ENCODE peak calls at places on chromosomes 5 and 9, in six cellular contexts. J is HepG2, O is HCT116, Z is GM12878, V is K562, S is H1. P is an unnamed sample. For H3K4me1 and H3K27me3, the result is how much of the 10 kb centered on the place peaks cover.

GRCh38 chr5:62718368-62718767 is 139.7 kb downstream of the LRRC70 start:
- DNase-seq in Z (no peak), J (no peak), S (no peak), V (peak), O (no peak), P (peak)

GRCh38 chr5:159451197-159452052 is 121.1 kb upstream of the IL12B start:
- DNase-seq in Z (no peak), S (no peak), J (no peak), O (peak), V (no peak), P (no peak)

GRCh38 chr5:160197341-160198147 is 31.8 kb upstream of the FABP6 start:
- DNase-seq in S (peak), O (no peak), Z (no peak), J (no peak), V (peak), P (no peak)

GRCh38 chr9:108903437-108904103 is 30.4 kb downstream of the ELP1 start:
- DNase-seq in O (no peak), S (no peak), Z (no peak), V (no peak), J (no peak), P (no peak)

GRCh38 chr5:156356238-156356637 is 29.3 kb downstream of the SGCD start:
- DNase-seq in S (no peak), O (no peak), V (no peak), J (no peak), Z (no peak), P (no peak)

GRCh38 chr9:93303258-93303771 is 119.4 kb downstream of the WNK2 start:
- DNase-seq in Z (no peak), O (no peak), V (no peak), J (no peak), S (peak), P (no peak)

GRCh38 chr5:132807163-132807838 is 5.8 kb upstream of the SOWAHA start:
- DNase-seq in V (peak), O (peak), S (no peak), J (peak), Z (peak), P (no peak)

GRCh38 chr5:173750538-173751265 is 134.3 kb upstream of the BOD1 start:
- DNase-seq in O (no peak), S (no peak), Z (no peak), V (no peak), J (no peak), P (no peak)

GRCh38 chr5:181052526-181052927 is 12.5 kb downstream of the BTNL9 start:
- DNase-seq in J (no peak), Z (no peak), S (peak), O (no peak), V (no peak), P (no peak)

GRCh38 chr5:143064207-143064606 is 294.0 kb downstream of the ARHGAP26 start:
- DNase-seq in Z (no peak), J (no peak), O (no peak), S (no peak), V (no peak), P (no peak)

GRCh38 chr9:133377721-133378216 is 1.6 kb downstream of the STKLD1 start:
- DNase-seq in V (no peak), O (no peak), S (no peak), Z (no peak), J (peak), P (no peak)

GRCh38 chr9:84057662-84058061 is 77.1 kb downstream of the RMI1 start:
- DNase-seq in J (no peak), V (no peak), Z (no peak), O (no peak), S (no peak), P (no peak)

GRCh38 chr9:132547976-132548730 is 34.3 kb upstream of the BARHL1 start:
- DNase-seq in Z (no peak), J (no peak), S (no peak), O (no peak), V (no peak), P (no peak)

GRCh38 chr5:77972545-77973252 is 196.6 kb upstream of the TBCA start:
- DNase-seq in J (no peak), Z (no peak), O (no peak), S (no peak), V (peak), P (no peak)

GRCh38 chr9:14347408-14348224 is 33.7 kb upstream of the NFIB start:
- DNase-seq in Z (no peak), V (no peak), J (no peak), O (no peak), S (peak), P (no peak)

GRCh38 chr5:68368686-68369359 is 153.3 kb downstream of the PIK3R1 start:
- DNase-seq in J (no peak), V (no peak), Z (no peak), O (no peak), S (no peak), P (no peak)

GRCh38 chr9:138050472-138051330 is 173.1 kb downstream of the CACNA1B start:
- DNase-seq in S (peak), Z (no peak), O (no peak), V (no peak), J (no peak), P (no peak)

GRCh38 chr9:89601306-89601705 is 3.5 kb upstream of the GADD45G start:
- DNase-seq in V (no peak), Z (no peak), S (peak), O (no peak), J (no peak), P (no peak)

GRCh38 chr9:133526721-133527321 is 2.1 kb upstream of the MYMK start:
- DNase-seq in J (no peak), V (no peak), O (no peak), Z (no peak), S (no peak), P (peak)

GRCh38 chr5:44536650-44537260 is 147.5 kb upstream of the FGF10 start:
- DNase-seq in Z (no peak), S (peak), J (peak), O (peak), V (peak), P (peak)

GRCh38 chr9:99624499-99625233 is 197.0 kb upstream of the NR4A3 start:
- DNase-seq in O (no peak), J (no peak), Z (no peak), V (no peak), S (no peak), P (no peak)

GRCh38 chr5:134242146-134242545 is 16.3 kb upstream of the PPP2CA start:
- DNase-seq in O (no peak), Z (no peak), S (no peak), J (peak), V (no peak), P (no peak)

GRCh38 chr5:169812786-169813185 is 167.5 kb downstream of the INSYN2B start:
- DNase-seq in V (no peak), Z (no peak), O (no peak), J (no peak), S (no peak), P (no peak)

GRCh38 chr9:138066049-138066448 is 188.5 kb downstream of the CACNA1B start:
- DNase-seq in O (no peak), V (no peak), J (no peak), S (no peak), Z (no peak), P (no peak)

GRCh38 chr9:135032868-135033460 is 54.5 kb upstream of the OLFM1 start:
- DNase-seq in J (no peak), S (no peak), Z (no peak), O (no peak), V (no peak), P (no peak)

GRCh38 chr9:7799934-7800285 is 332 bp upstream of the DMAC1 start:
- DNase-seq in S (no peak), Z (no peak), J (no peak), V (no peak), O (no peak), P (no peak)

GRCh38 chr9:37976714-37977477 is 73.0 kb upstream of the SLC25A51 start:
- DNase-seq in Z (no peak), V (no peak), S (no peak), J (no peak), O (no peak), P (no peak)

GRCh38 chr9:134851015-134851414 is 29.6 kb upstream of the FCN2 start:
- DNase-seq in O (no peak), V (no peak), Z (no peak), S (no peak), J (no peak), P (no peak)

GRCh38 chr5:169641253-169641652 is 4.2 kb downstream of the DOCK2 start:
- DNase-seq in S (no peak), O (no peak), V (no peak), Z (no peak), J (no peak), P (no peak)

GRCh38 chr5:31688515-31689092 is 49.7 kb downstream of the PDZD2 start:
- DNase-seq in S (no peak), Z (no peak), J (no peak), V (no peak), O (no peak), P (no peak)

GRCh38 chr9:13787234-13787833 is 507.8 kb upstream of the MPDZ start:
- DNase-seq in S (no peak), O (no peak), Z (no peak), V (no peak), J (no peak), P (no peak)

GRCh38 chr5:24065786-24066185 is 558.4 kb downstream of the PRDM9 start:
- DNase-seq in Z (no peak), J (no peak), S (no peak), O (no peak), V (no peak), P (no peak)

GRCh38 chr5:41796061-41796460 is 74.2 kb downstream of the OXCT1 start:
- DNase-seq in J (no peak), O (no peak), S (no peak), V (no peak), Z (no peak), P (no peak)

GRCh38 chr5:41797672-41798071 is 72.6 kb downstream of the OXCT1 start:
- DNase-seq in Z (no peak), J (no peak), S (no peak), O (no peak), V (no peak), P (no peak)

GRCh38 chr5:41795125-41795524 is 75.1 kb downstream of the OXCT1 start:
- DNase-seq in Z (no peak), O (no peak), S (no peak), V (no peak), J (no peak), P (no peak)

GRCh38 chr5:41793156-41793770 is 77.0 kb downstream of the OXCT1 start:
- DNase-seq in V (no peak), Z (no peak), J (no peak), S (no peak), O (no peak), P (no peak)

GRCh38 chr5:41794478-41794877 is 75.7 kb downstream of the OXCT1 start:
- DNase-seq in V (no peak), O (peak), Z (no peak), S (no peak), J (peak), P (no peak)
- H3K4me1 ChIP-seq in V (under half), O (under half), Z (under half), S (under half), J (under half), P (under half)

GRCh38 chr9:121739971-121740370 is 88.5 kb downstream of the DAB2IP start:
- DNase-seq in O (no peak), J (no peak), V (no peak), S (no peak), Z (no peak), P (no peak)
- H3K27me3 ChIP-seq in O (under half), J (under half), V (half or more), S (under half), Z (under half), P (under half)

DNA sequence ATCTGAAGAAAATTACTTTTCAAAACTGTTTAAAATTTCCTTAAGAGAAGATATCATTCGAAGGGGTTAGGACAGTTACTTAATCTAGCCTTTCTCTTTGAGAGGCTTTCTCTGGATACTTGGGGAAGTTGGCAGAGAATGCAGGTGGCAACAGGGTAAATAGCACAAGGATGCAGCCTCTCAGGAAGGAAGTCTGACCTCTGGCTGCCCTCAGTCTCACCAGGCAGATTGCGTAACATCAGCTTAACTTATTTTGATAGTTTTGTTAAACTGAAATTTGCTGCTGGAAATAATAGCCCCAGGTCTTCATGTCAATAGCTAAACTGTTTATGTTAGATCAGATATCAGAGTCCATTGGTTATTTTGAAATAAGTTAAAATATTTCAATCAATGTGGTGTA is 20.4 kb downstream of the CCDC192 start:
- DNase-seq in S (no peak), Z (no peak), O (no peak), V (no peak), J (no peak), P (no peak)
- TF ChIP-seq ZNF274 in S (no peak), Z (no peak), O (no peak), V (no peak), J (no peak), P (no peak)

DNA sequence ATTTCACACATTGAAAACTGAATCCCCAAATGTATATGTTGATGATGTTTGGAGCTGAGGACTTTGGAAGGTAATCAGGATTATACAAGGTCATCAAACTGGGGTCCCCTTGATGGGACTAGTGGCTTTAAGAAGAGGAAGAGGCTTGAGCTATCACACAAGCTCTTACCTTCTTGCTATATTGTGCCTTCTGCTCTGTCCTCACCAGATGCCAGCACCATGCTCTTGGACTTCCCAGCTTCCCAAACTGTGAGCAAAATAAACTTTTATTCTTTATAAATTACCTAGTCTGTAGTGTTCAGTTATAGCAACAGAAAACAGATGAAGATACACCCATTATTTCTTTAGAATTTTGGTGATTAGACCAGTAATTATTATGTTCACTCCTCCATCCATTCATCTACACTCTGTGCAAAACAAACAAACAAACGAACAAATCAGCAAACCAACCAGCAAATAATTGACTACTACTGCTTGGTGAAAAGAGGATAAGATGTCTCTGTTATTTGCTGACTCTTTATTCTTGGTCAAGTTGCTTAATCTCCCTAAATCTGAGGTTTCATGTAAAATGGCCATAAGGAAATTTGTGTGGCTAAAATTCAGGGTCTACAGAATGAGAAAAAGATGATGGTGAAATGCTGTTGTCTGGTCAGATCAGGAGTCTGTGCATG is 854.0 kb downstream of the MAT2B start:
- DNase-seq in O (no peak), S (no peak), V (no peak), Z (no peak), J (no peak), P (no peak)
- H3K4me1 ChIP-seq in O (under half), S (under half), V (under half), Z (under half), J (under half), P (under half)

GRCh38 chr5:43036409-43036808 is 3.7 kb downstream of the ANXA2R start:
- DNase-seq in Z (no peak), S (no peak), O (no peak), V (no peak), J (no peak), P (no peak)
- H3K27me3 ChIP-seq in Z (under half), S (half or more), O (under half), V (under half), J (under half), P (under half)

DNA sequence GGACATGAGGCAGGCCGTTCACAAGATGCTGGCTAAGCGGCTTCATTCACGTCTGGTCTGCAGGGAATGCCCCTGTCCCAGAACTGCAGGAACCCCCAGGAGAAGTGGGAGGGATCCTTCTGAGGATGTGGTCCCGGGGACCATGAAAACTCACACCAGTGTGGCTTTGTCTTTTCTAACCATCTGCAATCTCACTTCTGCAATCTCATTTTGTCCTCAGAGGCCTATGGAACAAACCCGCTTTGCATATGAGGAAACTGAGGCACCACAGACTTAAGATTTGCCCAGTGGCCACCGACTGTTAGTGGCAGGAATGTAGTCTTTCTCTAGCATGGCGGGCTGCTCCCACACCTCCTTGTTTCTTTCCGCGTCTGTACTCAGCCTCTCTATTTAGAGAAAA is 6.9 kb downstream of the CXCL14 start:
- DNase-seq in J (no peak), S (no peak), V (no peak), Z (no peak), O (no peak), P (no peak)
- TF ChIP-seq ZNF274 in J (no peak), S (no peak), V (no peak), Z (no peak), O (no peak), P (no peak)

GRCh38 chr9:114367823-114368609 is 19.8 kb downstream of the AKNA start:
- DNase-seq in J (no peak), Z (no peak), S (no peak), O (no peak), V (no peak), P (no peak)
- H3K4me1 ChIP-seq in J (under half), Z (half or more), S (under half), O (under half), V (under half), P (under half)

GRCh38 chr5:150301901-150302300 is 804 bp downstream of the ARSI start:
- DNase-seq in V (no peak), O (no peak), J (no peak), Z (no peak), S (no peak), P (no peak)

GRCh38 chr5:150298701-150299451 is 3.8 kb downstream of the ARSI start:
- DNase-seq in O (no peak), J (no peak), Z (no peak), V (no peak), S (no peak), P (no peak)

GRCh38 chr5:150299571-150300327 is 3.0 kb downstream of the ARSI start:
- DNase-seq in Z (no peak), S (no peak), O (no peak), V (no peak), J (no peak), P (no peak)

GRCh38 chr5:150301170-150301505 is 1.6 kb downstream of the ARSI start:
- DNase-seq in V (no peak), Z (no peak), O (no peak), J (no peak), S (no peak), P (no peak)

GRCh38 chr5:150300496-150301169 is 2.1 kb downstream of the ARSI start:
- DNase-seq in Z (no peak), J (no peak), S (no peak), O (no peak), V (no peak), P (no peak)
- H3K27me3 ChIP-seq in Z (under half), J (under half), S (under half), O (under half), V (under half), P (under half)